ENCODE peak calls at places on chromosomes 7 and 10, in seven cellular contexts. V is heart left ventricle; S is left colon; A is body of pancreas; B is activated T-helper 17 cell treated with anti-CD3 and anti-CD28 coated beads, Interleukin-2, amount 50 U/mL, for 72 hours; J is pancreas; I is effector memory CD8-positive, alpha-beta T cell. F is an unnamed sample.
A peak's percentile ranks its signal among the peaks of the same experiment; 100 is the strongest.

GRCh38 chr10:112258407-112258806 is 24.8 kb upstream of the TECTB start:
- ATAC-seq in S (no peak), I (no peak), V (no peak), J (no peak), A (no peak), B (no peak), F (no peak)

GRCh38 chr7:98211221-98211675 is at the start of gene BHLHA15:
- ATAC-seq in J (peak; percentile 61), I (peak; percentile 45), S (peak; percentile 68), V (no peak), B (peak; percentile 40), A (peak; percentile 58), F (no peak)

GRCh38 chr7:142556745-142557144 is 192.5 kb upstream of the PRSS1 start:
- ATAC-seq in I (no peak), A (peak; percentile 91), B (peak; percentile 82), V (no peak), J (peak; percentile 86), S (peak; percentile 34), F (peak; percentile 66)

GRCh38 chr7:151506901-151507382 is 12.8 kb downstream of the RHEB start:
- ATAC-seq in V (no peak), I (no peak), A (no peak), B (peak; percentile 31), S (no peak), J (no peak), F (peak; percentile 58)

GRCh38 chr7:130874071-130874915 is 140.3 kb upstream of the KLF14 start:
- ATAC-seq in A (no peak), J (peak; percentile 16), S (no peak), V (no peak), B (peak; percentile 7), I (no peak), F (no peak)

GRCh38 chr7:95549818-95550529 is 46.3 kb downstream of the PDK4 start:
- ATAC-seq in J (peak; percentile 94), B (no peak), S (peak; percentile 98), V (peak; percentile 97), I (no peak), A (peak; percentile 95), F (peak; percentile 98)

GRCh38 chr10:72337039-72337629 is 17.6 kb downstream of the DNAJB12 start:
- ATAC-seq in S (peak; percentile 60), J (peak; percentile 63), I (no peak), V (peak; percentile 16), A (peak; percentile 42), B (no peak), F (peak; percentile 14)

GRCh38 chr10:30988831-30989458 is 42.7 kb downstream of the ZNF438 start:
- ATAC-seq in A (no peak), J (no peak), I (no peak), V (peak; percentile 50), S (no peak), B (no peak), F (no peak)

GRCh38 chr7:83629117-83629880 is 19.6 kb downstream of the SEMA3E start:
- ATAC-seq in I (no peak), A (no peak), J (no peak), S (no peak), V (no peak), B (no peak), F (no peak)

F was measured in gastroesophageal sphincter.